ENCODE peak calls at places on chromosomes 3 and 15, in ten cellular contexts. X is endothelial cell; G is astrocyte of the spinal cord; M is H9; R is CD4-positive, alpha-beta memory T cell; K is adipocyte; V is iPS DF 19.7; P is activated T-helper 1 cell treated with anti-CD3 and anti-CD28 coated beads, Interleukin-12 subunit alpha, Interleukin-12 subunit beta, Interleukin-2, Interleukin-4 antibody, amounts not matched to agents 30 ng/mL and 10 ng/mL and 1 ng/mL, durations not matched to agents 14 hours and 24 hours and 36 hours; L is stimulated activated CD4-positive, alpha-beta T cell treated with anti-CD3 and anti-CD28 coated beads, TNF-alpha, amount 100 ng/mL, for 1 hour; D is activated CD8-positive, alpha-beta T cell treated with anti-CD3 and anti-CD28 coated beads for 36 hours. J is an unnamed sample.

GRCh38 chr3:69086133-69086722 is 1.5 kb downstream of the ARL6IP5 start:
- DNase-seq in X (no peak), G (peak; percentile 96), M (no peak), R (peak; percentile 46), K (peak; percentile 90), V (no peak), P (no peak), L (peak; percentile 58), D (peak; percentile 93), J (no peak)

GRCh38 chr3:139830817-139831216 is 104.2 kb upstream of the CLSTN2 start:
- DNase-seq in X (no peak), G (no peak), M (peak; percentile 40), R (no peak), K (peak; percentile 2), V (no peak), P (no peak), L (no peak), D (no peak), J (no peak)

GRCh38 chr15:69703495-69704187 is 251.0 kb downstream of the RPLP1 start:
- DNase-seq in X (no peak), G (peak; percentile 29), M (no peak), R (no peak), K (no peak), V (no peak), P (no peak), L (no peak), D (no peak), J (no peak)

GRCh38 chr3:106943071-106943470 is 434.2 kb upstream of the CCDC54 start:
- DNase-seq in X (no peak), G (no peak), M (no peak), R (no peak), K (peak; percentile 74), V (no peak), P (no peak), L (no peak), D (no peak), J (no peak)

GRCh38 chr3:15097889-15098288 is 1.1 kb downstream of the RBSN start:
- DNase-seq in X (no peak), G (peak; percentile 4), M (no peak), R (peak; percentile 12), K (peak; percentile 20), V (no peak), P (peak; percentile 49), L (no peak), D (peak; percentile 47), J (peak; percentile 64)

GRCh38 chr3:134824676-134825290 is 29.7 kb downstream of the EPHB1 start:
- DNase-seq in X (no peak), G (no peak), M (no peak), R (no peak), K (no peak), V (no peak), P (no peak), L (no peak), D (no peak), J (no peak)

GRCh38 chr3:4807381-4808280 is 171.6 kb upstream of the BHLHE40 start:
- DNase-seq in X (no peak), G (no peak), M (no peak), R (no peak), K (no peak), V (no peak), P (no peak), L (no peak), D (no peak), J (no peak)

GRCh38 chr3:11545186-11545851 is 98.4 kb downstream of the VGLL4 start:
- DNase-seq in X (no peak), G (no peak), M (peak; percentile 53), R (no peak), K (no peak), V (no peak), P (no peak), L (no peak), D (no peak), J (no peak)

GRCh38 chr15:71804695-71805470 is 5.5 kb upstream of the NR2E3 start:
- DNase-seq in X (no peak), G (no peak), M (no peak), R (no peak), K (peak; percentile 9), V (no peak), P (no peak), L (no peak), D (no peak), J (no peak)